ENCODE peak calls at places on chromosomes 7 and 10, in five cellular contexts. C is HL-60, H is GM23338, Y is tibial artery, T is mammary epithelial cell. F is an unnamed sample.

GRCh38 chr7:34031156-34031555 is 125.8 kb downstream of the BMPER start:
- DNase-seq in C (no peak), H (no peak), Y (no peak), T (no peak), F (no peak)

GRCh38 chr10:91219371-91220193 is 881 bp upstream of the PCGF5 start:
- DNase-seq in C (no peak), H (no peak), Y (no peak), T (no peak), F (no peak)

GRCh38 chr7:158585721-158586498 is 1.7 kb downstream of the PTPRN2 start:
- DNase-seq in C (no peak), H (peak), Y (no peak), T (no peak), F (no peak)

GRCh38 chr7:141220263-141220662 is 146.4 kb downstream of the TMEM178B start:
- DNase-seq in C (no peak), H (peak), Y (no peak), T (no peak), F (no peak)

GRCh38 chr7:35285799-35286198 is 31.9 kb upstream of the TBX20 start:
- DNase-seq in C (no peak), H (no peak), Y (no peak), T (no peak), F (no peak)

GRCh38 chr10:28873540-28873939 is 196.2 kb downstream of the BAMBI start:
- DNase-seq in C (no peak), H (no peak), Y (no peak), T (no peak), F (no peak)

GRCh38 chr7:137820156-137820555 is 26.6 kb downstream of the DGKI start:
- DNase-seq in C (no peak), H (no peak), Y (no peak), T (no peak), F (no peak)

GRCh38 chr7:143259765-143260164 is 3.5 kb upstream of the GSTK1 start:
- DNase-seq in C (no peak), H (no peak), Y (no peak), T (peak), F (peak)

GRCh38 chr10:132577350-132578005 is 39.9 kb downstream of the INPP5A start:
- DNase-seq in C (no peak), H (no peak), Y (no peak), T (no peak), F (no peak)

GRCh38 chr10:125263551-125263950 is 103.2 kb upstream of the CTBP2 start:
- DNase-seq in C (no peak), H (peak), Y (no peak), T (peak), F (peak)

GRCh38 chr10:83919187-83919586 is 220.1 kb upstream of the GHITM start:
- DNase-seq in C (no peak), H (no peak), Y (no peak), T (no peak), F (no peak)

GRCh38 chr10:88952647-88953111 is at the start of gene ACTA2:
- DNase-seq in C (no peak), H (no peak), Y (peak), T (no peak), F (no peak)

GRCh38 chr10:14158575-14158974 is 172.1 kb downstream of the FRMD4A start:
- DNase-seq in C (no peak), H (no peak), Y (no peak), T (no peak), F (no peak)

GRCh38 chr10:125148021-125148439 is 12.3 kb downstream of the CTBP2 start:
- DNase-seq in C (no peak), H (no peak), Y (peak), T (no peak), F (no peak)

GRCh38 chr10:89556590-89556989 is 21.2 kb upstream of the SLC16A12 start:
- DNase-seq in C (no peak), H (no peak), Y (no peak), T (no peak), F (no peak)

GRCh38 chr7:66075590-66076458 is at the start of gene ASL:
- DNase-seq in C (peak), H (peak), Y (peak), T (peak), F (peak)

GRCh38 chr7:74097937-74098614 is 14.5 kb downstream of the LIMK1 start:
- DNase-seq in C (no peak), H (no peak), Y (peak), T (peak), F (peak)

GRCh38 chr10:86003201-86003621 is 363.4 kb downstream of the GRID1 start:
- DNase-seq in C (no peak), H (no peak), Y (no peak), T (no peak), F (no peak)

GRCh38 chr10:6564367-6564766 is 15.7 kb downstream of the PRKCQ start:
- DNase-seq in C (no peak), H (no peak), Y (no peak), T (no peak), F (no peak)

GRCh38 chr10:48672596-48673255 is 11.9 kb upstream of the WDFY4 start:
- DNase-seq in C (no peak), H (no peak), Y (no peak), T (no peak), F (no peak)
- H3K27ac ChIP-seq in C (no peak), H (no peak), Y (no peak), T (no peak), F (no peak)

GRCh38 chr10:122245136-122245535 is 26.0 kb upstream of the BTBD16 start:
- DNase-seq in C (no peak), H (no peak), Y (no peak), T (no peak), F (no peak)
- TF ChIP-seq CTCF in C (no peak), H (no peak), Y (no peak), T (no peak), F (no peak)

DNA sequence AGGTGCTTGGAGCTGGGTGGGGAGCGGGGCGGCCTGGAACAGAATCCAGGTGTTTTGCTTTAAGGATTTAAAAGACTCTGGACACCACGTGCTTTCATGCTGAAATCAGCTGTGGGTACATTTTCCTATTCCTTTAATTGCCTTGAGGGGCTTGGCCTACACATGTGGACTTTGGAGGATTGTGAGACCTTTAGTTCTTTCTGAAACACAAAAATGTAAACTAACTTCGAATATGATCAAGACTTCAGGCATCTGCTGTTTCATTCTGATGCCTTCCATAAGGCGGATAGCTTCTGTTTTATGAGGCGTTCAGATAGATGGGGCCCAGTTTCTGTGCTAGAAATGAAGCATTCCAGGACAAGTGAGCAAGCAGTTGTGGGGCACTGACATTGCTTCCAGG is 1.4 kb upstream of the NOBOX start:
- DNase-seq in C (no peak), H (no peak), Y (no peak), T (no peak), F (no peak)
- H3K27ac ChIP-seq in C (no peak), H (no peak), Y (no peak), T (no peak), F (no peak)

GRCh38 chr7:24284699-24285506 is 913 bp downstream of the NPY start:
- DNase-seq in C (no peak), H (peak), Y (no peak), T (no peak), F (no peak)
- TF ChIP-seq CTCF in C (no peak), H (peak), Y (no peak), T (no peak), F (no peak)

DNA sequence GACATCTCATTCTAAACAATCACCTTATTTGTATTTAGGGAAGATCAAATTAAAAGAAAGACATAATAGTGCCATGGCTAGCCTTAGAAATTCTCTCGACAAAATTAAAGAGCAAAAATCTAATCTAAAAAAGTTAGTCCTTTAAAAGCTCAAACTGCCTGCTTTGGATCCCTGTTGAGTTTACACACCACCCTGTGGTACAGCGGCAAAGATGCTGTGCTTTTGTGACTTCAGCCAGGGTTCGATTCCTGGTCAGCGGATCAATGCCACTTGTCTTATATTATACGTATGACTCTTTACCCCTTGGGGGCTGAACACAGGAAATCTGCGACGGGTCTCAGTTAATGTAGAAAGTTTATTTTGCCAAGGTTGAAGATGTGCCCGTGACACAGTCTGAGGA is 51.3 kb upstream of the VOPP1 start:
- DNase-seq in C (no peak), H (no peak), Y (no peak), T (no peak), F (no peak)
- H3K27ac ChIP-seq in C (no peak), H (no peak), Y (no peak), T (no peak), F (no peak)

DNA sequence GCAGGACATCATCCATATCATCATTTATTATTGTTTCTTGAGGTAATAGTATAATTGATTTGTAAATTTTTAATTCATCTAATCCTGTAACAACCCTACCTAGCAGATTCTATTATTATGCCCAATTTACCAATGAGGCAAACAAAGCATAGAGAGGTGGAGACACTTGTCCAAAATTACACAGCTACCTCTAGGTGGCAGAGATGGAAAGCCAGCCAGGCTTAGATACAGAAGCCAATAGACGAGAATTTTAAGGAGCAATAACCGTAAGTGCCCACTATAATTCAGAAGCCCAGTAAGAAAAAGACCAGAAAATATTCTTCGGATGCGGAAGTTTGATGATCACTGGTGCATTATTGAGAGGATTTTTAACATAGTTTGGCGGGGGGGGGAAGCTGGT is 54.0 kb downstream of the ANK3 start:
- DNase-seq in C (no peak), H (peak), Y (no peak), T (no peak), F (no peak)
- TF ChIP-seq CTCF in C (no peak), H (peak), Y (peak), T (peak), F (no peak)